ENCODE peak calls at places on chromosome 15, in ten cellular contexts. One of them, this sample, is unnamed.
A peak's percentile ranks its signal among the peaks of the same experiment; 100 is the strongest.

GRCh38 chr15:47839233-47839867 is 122.0 kb downstream of the SEMA6D start:
- DNase-seq in AG08396: no peak
- DNase-seq in T-cell: no peak
- DNase-seq in Daoy: no peak
- DNase-seq in NCI-H226: no peak
- DNase-seq in activated naive CD8-positive, alpha-beta T cell treated with anti-CD3 and anti-CD28 coated beads, Interleukin-2, amount 50 U/mL, for 24 hours: no peak
- DNase-seq in left cardiac atrium: no peak
- DNase-seq in activated T-helper 1 cell treated with anti-CD3 and anti-CD28 coated beads, Interleukin-2, amount 50 U/mL, for 16 hours: no peak
- DNase-seq in iPS-NIHi11: no peak
- DNase-seq in EL: no peak
- DNase-seq in this sample: no peak

GRCh38 chr15:62391565-62392262 is 226.6 kb upstream of the C2CD4B start:
- DNase-seq in T-cell: no peak
- DNase-seq in activated naive CD8-positive, alpha-beta T cell treated with anti-CD3 and anti-CD28 coated beads, Interleukin-2, amount 50 U/mL, for 24 hours: peak; percentile 41
- DNase-seq in activated T-helper 1 cell treated with anti-CD3 and anti-CD28 coated beads, Interleukin-2, amount 50 U/mL, for 16 hours: no peak
- DNase-seq in AG08396: peak; percentile 78
- DNase-seq in EL: peak; percentile 60
- DNase-seq in NCI-H226: peak; percentile 41
- DNase-seq in iPS-NIHi11: peak; percentile 66
- DNase-seq in left cardiac atrium: peak; percentile 67
- DNase-seq in Daoy: peak; percentile 60
- DNase-seq in this sample: peak; percentile 87

GRCh38 chr15:58748787-58749531 is 548 bp downstream of the ADAM10 start:
- DNase-seq in iPS-NIHi11: peak; percentile 60
- DNase-seq in left cardiac atrium: peak; percentile 68
- DNase-seq in EL: peak; percentile 51
- DNase-seq in AG08396: peak; percentile 65
- DNase-seq in NCI-H226: peak; percentile 24
- DNase-seq in Daoy: peak; percentile 46
- DNase-seq in T-cell: peak; percentile 13
- DNase-seq in activated naive CD8-positive, alpha-beta T cell treated with anti-CD3 and anti-CD28 coated beads, Interleukin-2, amount 50 U/mL, for 24 hours: peak; percentile 53
- DNase-seq in activated T-helper 1 cell treated with anti-CD3 and anti-CD28 coated beads, Interleukin-2, amount 50 U/mL, for 16 hours: peak; percentile 15
- DNase-seq in this sample: peak; percentile 58

GRCh38 chr15:84982301-84982920 is 755 bp downstream of the PDE8A start:
- DNase-seq in Daoy: peak; percentile 36
- DNase-seq in AG08396: no peak
- DNase-seq in T-cell: peak; percentile 44
- DNase-seq in NCI-H226: no peak
- DNase-seq in activated naive CD8-positive, alpha-beta T cell treated with anti-CD3 and anti-CD28 coated beads, Interleukin-2, amount 50 U/mL, for 24 hours: peak; percentile 70
- DNase-seq in left cardiac atrium: peak; percentile 58
- DNase-seq in activated T-helper 1 cell treated with anti-CD3 and anti-CD28 coated beads, Interleukin-2, amount 50 U/mL, for 16 hours: peak; percentile 36
- DNase-seq in iPS-NIHi11: no peak
- DNase-seq in EL: peak; percentile 48
- DNase-seq in this sample: peak; percentile 48

GRCh38 chr15:86892774-86893449 is 813.2 kb downstream of the AGBL1 start:
- DNase-seq in activated T-helper 1 cell treated with anti-CD3 and anti-CD28 coated beads, Interleukin-2, amount 50 U/mL, for 16 hours: no peak
- DNase-seq in Daoy: peak; percentile 60
- DNase-seq in left cardiac atrium: no peak
- DNase-seq in AG08396: no peak
- DNase-seq in iPS-NIHi11: no peak
- DNase-seq in NCI-H226: peak; percentile 67
- DNase-seq in EL: peak; percentile 14
- DNase-seq in activated naive CD8-positive, alpha-beta T cell treated with anti-CD3 and anti-CD28 coated beads, Interleukin-2, amount 50 U/mL, for 24 hours: no peak
- DNase-seq in T-cell: no peak
- DNase-seq in this sample: no peak

GRCh38 chr15:66655997-66656396 is 46.0 kb upstream of the SMAD6 start:
- DNase-seq in activated naive CD8-positive, alpha-beta T cell treated with anti-CD3 and anti-CD28 coated beads, Interleukin-2, amount 50 U/mL, for 24 hours: no peak
- DNase-seq in EL: no peak
- DNase-seq in T-cell: no peak
- DNase-seq in left cardiac atrium: no peak
- DNase-seq in NCI-H226: no peak
- DNase-seq in iPS-NIHi11: no peak
- DNase-seq in Daoy: no peak
- DNase-seq in activated T-helper 1 cell treated with anti-CD3 and anti-CD28 coated beads, Interleukin-2, amount 50 U/mL, for 16 hours: no peak
- DNase-seq in AG08396: no peak
- DNase-seq in this sample: no peak

GRCh38 chr15:78881681-78882080 is 9.0 kb downstream of the MORF4L1 start:
- DNase-seq in activated naive CD8-positive, alpha-beta T cell treated with anti-CD3 and anti-CD28 coated beads, Interleukin-2, amount 50 U/mL, for 24 hours: no peak
- DNase-seq in left cardiac atrium: no peak
- DNase-seq in iPS-NIHi11: no peak
- DNase-seq in EL: no peak
- DNase-seq in T-cell: no peak
- DNase-seq in activated T-helper 1 cell treated with anti-CD3 and anti-CD28 coated beads, Interleukin-2, amount 50 U/mL, for 16 hours: no peak
- DNase-seq in AG08396: no peak
- DNase-seq in NCI-H226: no peak
- DNase-seq in Daoy: no peak
- DNase-seq in this sample: no peak

GRCh38 chr15:93201940-93202339 is 112.9 kb upstream of the RGMA start:
- DNase-seq in activated naive CD8-positive, alpha-beta T cell treated with anti-CD3 and anti-CD28 coated beads, Interleukin-2, amount 50 U/mL, for 24 hours: no peak
- DNase-seq in Daoy: no peak
- DNase-seq in T-cell: no peak
- DNase-seq in NCI-H226: no peak
- DNase-seq in left cardiac atrium: no peak
- DNase-seq in activated T-helper 1 cell treated with anti-CD3 and anti-CD28 coated beads, Interleukin-2, amount 50 U/mL, for 16 hours: no peak
- DNase-seq in EL: no peak
- DNase-seq in iPS-NIHi11: no peak
- DNase-seq in AG08396: no peak
- DNase-seq in this sample: no peak

GRCh38 chr15:66692808-66693596 is 9.0 kb upstream of the SMAD6 start:
- DNase-seq in activated T-helper 1 cell treated with anti-CD3 and anti-CD28 coated beads, Interleukin-2, amount 50 U/mL, for 16 hours: no peak
- DNase-seq in AG08396: no peak
- DNase-seq in activated naive CD8-positive, alpha-beta T cell treated with anti-CD3 and anti-CD28 coated beads, Interleukin-2, amount 50 U/mL, for 24 hours: no peak
- DNase-seq in iPS-NIHi11: no peak
- DNase-seq in Daoy: no peak
- DNase-seq in NCI-H226: no peak
- DNase-seq in T-cell: no peak
- DNase-seq in left cardiac atrium: no peak
- DNase-seq in EL: no peak
- DNase-seq in this sample: no peak

GRCh38 chr15:99100245-99101173 is 4.4 kb upstream of the SYNM start:
- DNase-seq in AG08396: peak; percentile 88
- DNase-seq in EL: peak; percentile 71
- DNase-seq in activated naive CD8-positive, alpha-beta T cell treated with anti-CD3 and anti-CD28 coated beads, Interleukin-2, amount 50 U/mL, for 24 hours: peak; percentile 69
- DNase-seq in Daoy: peak; percentile 82
- DNase-seq in iPS-NIHi11: peak; percentile 85
- DNase-seq in left cardiac atrium: peak; percentile 88
- DNase-seq in T-cell: peak; percentile 18
- DNase-seq in activated T-helper 1 cell treated with anti-CD3 and anti-CD28 coated beads, Interleukin-2, amount 50 U/mL, for 16 hours: no peak
- DNase-seq in NCI-H226: peak; percentile 76
- DNase-seq in this sample: peak; percentile 90

GRCh38 chr15:94004697-94005096 is 226.7 kb upstream of the MCTP2 start:
- DNase-seq in left cardiac atrium: peak; percentile 36
- DNase-seq in NCI-H226: no peak
- DNase-seq in iPS-NIHi11: no peak
- DNase-seq in activated naive CD8-positive, alpha-beta T cell treated with anti-CD3 and anti-CD28 coated beads, Interleukin-2, amount 50 U/mL, for 24 hours: no peak
- DNase-seq in AG08396: no peak
- DNase-seq in activated T-helper 1 cell treated with anti-CD3 and anti-CD28 coated beads, Interleukin-2, amount 50 U/mL, for 16 hours: no peak
- DNase-seq in Daoy: no peak
- DNase-seq in T-cell: no peak
- DNase-seq in EL: no peak
- DNase-seq in this sample: no peak

GRCh38 chr15:62138124-62138523 is 27.0 kb downstream of the C2CD4B start:
- DNase-seq in left cardiac atrium: no peak
- DNase-seq in AG08396: no peak
- DNase-seq in T-cell: no peak
- DNase-seq in NCI-H226: peak; percentile 95
- DNase-seq in iPS-NIHi11: no peak
- DNase-seq in activated T-helper 1 cell treated with anti-CD3 and anti-CD28 coated beads, Interleukin-2, amount 50 U/mL, for 16 hours: no peak
- DNase-seq in Daoy: peak; percentile 80
- DNase-seq in activated naive CD8-positive, alpha-beta T cell treated with anti-CD3 and anti-CD28 coated beads, Interleukin-2, amount 50 U/mL, for 24 hours: no peak
- DNase-seq in EL: peak; percentile 43
- DNase-seq in this sample: peak; percentile 70

GRCh38 chr15:75921732-75922703 is 18.3 kb downstream of the FBXO22 start:
- DNase-seq in activated naive CD8-positive, alpha-beta T cell treated with anti-CD3 and anti-CD28 coated beads, Interleukin-2, amount 50 U/mL, for 24 hours: no peak
- DNase-seq in AG08396: peak; percentile 24
- DNase-seq in iPS-NIHi11: peak; percentile 18
- DNase-seq in Daoy: peak; percentile 48
- DNase-seq in activated T-helper 1 cell treated with anti-CD3 and anti-CD28 coated beads, Interleukin-2, amount 50 U/mL, for 16 hours: no peak
- DNase-seq in NCI-H226: peak; percentile 97
- DNase-seq in T-cell: no peak
- DNase-seq in EL: peak; percentile 70
- DNase-seq in left cardiac atrium: peak; percentile 35
- DNase-seq in this sample: peak; percentile 93

GRCh38 chr15:36161781-36162212 is 417.6 kb upstream of the CDIN1 start:
- DNase-seq in Daoy: peak; percentile 53
- DNase-seq in AG08396: no peak
- DNase-seq in left cardiac atrium: peak; percentile 18
- DNase-seq in T-cell: no peak
- DNase-seq in EL: peak; percentile 55
- DNase-seq in activated naive CD8-positive, alpha-beta T cell treated with anti-CD3 and anti-CD28 coated beads, Interleukin-2, amount 50 U/mL, for 24 hours: no peak
- DNase-seq in activated T-helper 1 cell treated with anti-CD3 and anti-CD28 coated beads, Interleukin-2, amount 50 U/mL, for 16 hours: no peak
- DNase-seq in iPS-NIHi11: peak; percentile 20
- DNase-seq in NCI-H226: no peak
- DNase-seq in this sample: peak; percentile 75

GRCh38 chr15:25171856-25172687 is 217.3 kb downstream of the SNRPN start:
- DNase-seq in activated naive CD8-positive, alpha-beta T cell treated with anti-CD3 and anti-CD28 coated beads, Interleukin-2, amount 50 U/mL, for 24 hours: no peak
- DNase-seq in EL: no peak
- DNase-seq in left cardiac atrium: peak; percentile 3
- DNase-seq in T-cell: no peak
- DNase-seq in iPS-NIHi11: no peak
- DNase-seq in AG08396: no peak
- DNase-seq in NCI-H226: no peak
- DNase-seq in activated T-helper 1 cell treated with anti-CD3 and anti-CD28 coated beads, Interleukin-2, amount 50 U/mL, for 16 hours: no peak
- DNase-seq in Daoy: no peak
- DNase-seq in this sample: no peak

GRCh38 chr15:89494006-89494405 is 2.4 kb downstream of the RHCG start:
- DNase-seq in T-cell: no peak
- DNase-seq in EL: no peak
- DNase-seq in activated naive CD8-positive, alpha-beta T cell treated with anti-CD3 and anti-CD28 coated beads, Interleukin-2, amount 50 U/mL, for 24 hours: no peak
- DNase-seq in AG08396: no peak
- DNase-seq in Daoy: no peak
- DNase-seq in left cardiac atrium: no peak
- DNase-seq in activated T-helper 1 cell treated with anti-CD3 and anti-CD28 coated beads, Interleukin-2, amount 50 U/mL, for 16 hours: no peak
- DNase-seq in NCI-H226: no peak
- DNase-seq in iPS-NIHi11: no peak
- DNase-seq in this sample: no peak

GRCh38 chr15:71691700-71692417 is 118.5 kb upstream of the NR2E3 start:
- DNase-seq in activated naive CD8-positive, alpha-beta T cell treated with anti-CD3 and anti-CD28 coated beads, Interleukin-2, amount 50 U/mL, for 24 hours: no peak
- DNase-seq in iPS-NIHi11: no peak
- DNase-seq in T-cell: no peak
- DNase-seq in left cardiac atrium: peak; percentile 45
- DNase-seq in EL: peak; percentile 84
- DNase-seq in activated T-helper 1 cell treated with anti-CD3 and anti-CD28 coated beads, Interleukin-2, amount 50 U/mL, for 16 hours: no peak
- DNase-seq in NCI-H226: peak; percentile 99
- DNase-seq in Daoy: peak; percentile 87
- DNase-seq in AG08396: peak; percentile 78
- DNase-seq in this sample: peak; percentile 67

GRCh38 chr15:43776101-43776717 is 557 bp downstream of the ELL3 start:
- DNase-seq in AG08396: no peak
- DNase-seq in EL: peak; percentile 6
- DNase-seq in T-cell: no peak
- DNase-seq in activated naive CD8-positive, alpha-beta T cell treated with anti-CD3 and anti-CD28 coated beads, Interleukin-2, amount 50 U/mL, for 24 hours: peak; percentile 49
- DNase-seq in activated T-helper 1 cell treated with anti-CD3 and anti-CD28 coated beads, Interleukin-2, amount 50 U/mL, for 16 hours: no peak
- DNase-seq in iPS-NIHi11: peak; percentile 33
- DNase-seq in left cardiac atrium: peak; percentile 35
- DNase-seq in Daoy: no peak
- DNase-seq in NCI-H226: no peak
- DNase-seq in this sample: no peak

GRCh38 chr15:77499087-77499765 is 78.5 kb downstream of the HMG20A start:
- DNase-seq in EL: peak; percentile 24
- DNase-seq in NCI-H226: no peak
- DNase-seq in left cardiac atrium: no peak
- DNase-seq in activated naive CD8-positive, alpha-beta T cell treated with anti-CD3 and anti-CD28 coated beads, Interleukin-2, amount 50 U/mL, for 24 hours: no peak
- DNase-seq in Daoy: no peak
- DNase-seq in activated T-helper 1 cell treated with anti-CD3 and anti-CD28 coated beads, Interleukin-2, amount 50 U/mL, for 16 hours: no peak
- DNase-seq in AG08396: no peak
- DNase-seq in iPS-NIHi11: no peak
- DNase-seq in T-cell: no peak
- DNase-seq in this sample: no peak

GRCh38 chr15:42733027-42733426 is 3.9 kb downstream of the CDAN1 start:
- DNase-seq in iPS-NIHi11: no peak
- DNase-seq in Daoy: no peak
- DNase-seq in T-cell: no peak
- DNase-seq in AG08396: no peak
- DNase-seq in NCI-H226: no peak
- DNase-seq in activated naive CD8-positive, alpha-beta T cell treated with anti-CD3 and anti-CD28 coated beads, Interleukin-2, amount 50 U/mL, for 24 hours: no peak
- DNase-seq in activated T-helper 1 cell treated with anti-CD3 and anti-CD28 coated beads, Interleukin-2, amount 50 U/mL, for 16 hours: no peak
- DNase-seq in left cardiac atrium: no peak
- DNase-seq in EL: no peak
- DNase-seq in this sample: no peak

GRCh38 chr15:95208988-95209387 is 977.6 kb downstream of the MCTP2 start:
- DNase-seq in EL: peak; percentile 53
- DNase-seq in AG08396: no peak
- DNase-seq in T-cell: no peak
- DNase-seq in NCI-H226: peak; percentile 26
- DNase-seq in activated naive CD8-positive, alpha-beta T cell treated with anti-CD3 and anti-CD28 coated beads, Interleukin-2, amount 50 U/mL, for 24 hours: no peak
- DNase-seq in iPS-NIHi11: no peak
- DNase-seq in activated T-helper 1 cell treated with anti-CD3 and anti-CD28 coated beads, Interleukin-2, amount 50 U/mL, for 16 hours: no peak
- DNase-seq in Daoy: no peak
- DNase-seq in left cardiac atrium: no peak
- DNase-seq in this sample: peak; percentile 45

GRCh38 chr15:85706779-85707518 is 87.8 kb downstream of the KLHL25 start:
- DNase-seq in left cardiac atrium: peak; percentile 58
- DNase-seq in AG08396: peak; percentile 12
- DNase-seq in Daoy: no peak
- DNase-seq in EL: peak; percentile 21
- DNase-seq in T-cell: peak; percentile 58
- DNase-seq in activated T-helper 1 cell treated with anti-CD3 and anti-CD28 coated beads, Interleukin-2, amount 50 U/mL, for 16 hours: no peak
- DNase-seq in activated naive CD8-positive, alpha-beta T cell treated with anti-CD3 and anti-CD28 coated beads, Interleukin-2, amount 50 U/mL, for 24 hours: peak; percentile 41
- DNase-seq in NCI-H226: peak; percentile 52
- DNase-seq in iPS-NIHi11: no peak
- DNase-seq in this sample: no peak

GRCh38 chr15:68112711-68113110 is 58.6 kb downstream of the PIAS1 start:
- DNase-seq in iPS-NIHi11: no peak
- DNase-seq in Daoy: no peak
- DNase-seq in left cardiac atrium: no peak
- DNase-seq in NCI-H226: no peak
- DNase-seq in T-cell: no peak
- DNase-seq in activated naive CD8-positive, alpha-beta T cell treated with anti-CD3 and anti-CD28 coated beads, Interleukin-2, amount 50 U/mL, for 24 hours: no peak
- DNase-seq in AG08396: no peak
- DNase-seq in EL: peak; percentile 19
- DNase-seq in activated T-helper 1 cell treated with anti-CD3 and anti-CD28 coated beads, Interleukin-2, amount 50 U/mL, for 16 hours: no peak
- DNase-seq in this sample: peak; percentile 21